ENCODE peak calls at places on chromosomes 16 and 17, in eight cellular contexts. T is tibial nerve, H is transverse colon, P is ovary, L is uterus, I is right lobe of liver, S is adrenal gland, B is esophagus muscularis mucosa. R is an unnamed sample.

GRCh38 chr17:35433075-35433894 is 985 bp upstream of the SLFN12 start:
- DNase-seq in T (no peak), H (peak; percentile 62), P (peak; percentile 62), L (peak; percentile 78), I (no peak), S (peak; percentile 92), B (no peak), R (peak; percentile 84)

GRCh38 chr17:13114601-13115024 is 96.8 kb upstream of the ELAC2 start:
- DNase-seq in T (no peak), H (no peak), P (peak; percentile 46), L (no peak), I (no peak), S (peak; percentile 21), B (no peak), R (no peak)

GRCh38 chr17:80826955-80827645 is 164.5 kb upstream of the CHMP6 start:
- DNase-seq in T (peak; percentile 26), H (no peak), P (peak; percentile 38), L (peak; percentile 45), I (peak; percentile 56), S (peak; percentile 93), B (no peak), R (peak; percentile 95)

GRCh38 chr16:72848759-72849664 is 198.9 kb downstream of the ZFHX3 start:
- DNase-seq in T (peak; percentile 81), H (peak; percentile 85), P (peak; percentile 90), L (peak; percentile 89), I (peak; percentile 91), S (peak; percentile 97), B (peak; percentile 96), R (peak; percentile 95)

GRCh38 chr16:67543036-67543435 is 14.4 kb downstream of the RIPOR1 start:
- DNase-seq in T (no peak), H (peak; percentile 6), P (peak; percentile 29), L (no peak), I (peak; percentile 52), S (no peak), B (no peak), R (no peak)

GRCh38 chr17:72250206-72250605 is 129.4 kb downstream of the SOX9 start:
- DNase-seq in T (no peak), H (no peak), P (no peak), L (no peak), I (no peak), S (no peak), B (no peak), R (no peak)

GRCh38 chr16:3118204-3118790 is 5.9 kb downstream of the ZNF205 start:
- DNase-seq in T (no peak), H (no peak), P (no peak), L (no peak), I (no peak), S (no peak), B (no peak), R (no peak)

GRCh38 chr16:180101-180920 is at the start of gene HBQ1:
- DNase-seq in T (no peak), H (no peak), P (peak; percentile 65), L (no peak), I (no peak), S (no peak), B (no peak), R (no peak)

GRCh38 chr17:39846205-39846604 is 17.9 kb downstream of the IKZF3 start:
- DNase-seq in T (no peak), H (no peak), P (no peak), L (no peak), I (no peak), S (no peak), B (no peak), R (no peak)

GRCh38 chr17:39845052-39845976 is 18.8 kb downstream of the IKZF3 start:
- DNase-seq in T (no peak), H (no peak), P (no peak), L (no peak), I (no peak), S (no peak), B (no peak), R (no peak)

GRCh38 chr17:39838784-39839183 is 25.3 kb downstream of the IKZF3 start:
- DNase-seq in T (no peak), H (no peak), P (no peak), L (no peak), I (no peak), S (no peak), B (no peak), R (no peak)

GRCh38 chr17:39838057-39838456 is 26.1 kb downstream of the IKZF3 start:
- DNase-seq in T (no peak), H (no peak), P (no peak), L (no peak), I (no peak), S (no peak), B (no peak), R (no peak)

GRCh38 chr17:39841202-39841601 is 22.9 kb downstream of the IKZF3 start:
- DNase-seq in T (no peak), H (no peak), P (no peak), L (no peak), I (no peak), S (no peak), B (no peak), R (no peak)
- TF ChIP-seq CTCF in T (no peak), H (no peak), P (no peak), L (no peak), I (no peak), S (no peak), B (no peak), R (no peak)

DNA sequence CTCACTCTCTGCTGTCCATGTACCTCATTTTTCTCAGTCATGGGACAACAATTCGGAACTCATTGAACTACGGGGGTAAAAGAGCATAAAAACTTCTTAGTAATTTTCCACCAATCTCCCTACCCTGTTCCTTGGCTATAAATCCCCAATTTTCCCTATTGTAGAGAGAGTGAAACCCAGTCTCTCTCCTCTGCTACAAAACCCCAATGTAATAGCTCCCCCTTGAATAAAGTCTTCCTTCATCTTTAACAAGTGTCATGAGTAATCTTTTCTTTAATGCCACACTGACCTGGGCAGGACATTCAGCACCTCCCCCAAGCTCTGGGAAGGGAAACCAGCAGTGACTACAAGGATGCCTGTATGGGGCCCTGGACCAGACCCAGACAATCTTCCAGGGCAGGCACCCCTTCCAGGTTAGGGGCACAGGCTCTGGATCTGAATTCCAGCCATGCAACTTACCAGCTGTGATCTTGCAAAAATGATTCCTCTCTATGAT is 10.2 kb upstream of the EIF1 start:
- DNase-seq in T (no peak), H (no peak), P (no peak), L (no peak), I (no peak), S (no peak), B (no peak), R (no peak)
- TF ChIP-seq POLR2A in T (no peak), H (no peak), P (no peak), L (no peak), I (peak; percentile 53), S (no peak), B (no peak), R (no peak)

GRCh38 chr17:82269138-82269881 is 4.2 kb downstream of the CSNK1D start:
- DNase-seq in T (no peak), H (peak; percentile 64), P (no peak), L (no peak), I (no peak), S (no peak), B (no peak), R (no peak)
- H3K4me3 ChIP-seq in T (no peak overlapping the region), H (no peak overlapping the region), P (no peak overlapping the region), L (no peak overlapping the region), I (no peak overlapping the region), S (no peak overlapping the region), B (no peak overlapping the region), R (no peak overlapping the region)

GRCh38 chr17:44385287-44386181 is 3.9 kb downstream of the ITGA2B start:
- DNase-seq in T (peak; percentile 62), H (peak; percentile 84), P (peak; percentile 93), L (peak; percentile 89), I (peak; percentile 76), S (peak; percentile 83), B (peak; percentile 96), R (peak; percentile 52)
- TF ChIP-seq CTCF in T (peak; percentile 27), H (no peak), P (no peak), L (peak; percentile 0), I (no peak), S (no peak), B (no peak), R (no peak)

DNA sequence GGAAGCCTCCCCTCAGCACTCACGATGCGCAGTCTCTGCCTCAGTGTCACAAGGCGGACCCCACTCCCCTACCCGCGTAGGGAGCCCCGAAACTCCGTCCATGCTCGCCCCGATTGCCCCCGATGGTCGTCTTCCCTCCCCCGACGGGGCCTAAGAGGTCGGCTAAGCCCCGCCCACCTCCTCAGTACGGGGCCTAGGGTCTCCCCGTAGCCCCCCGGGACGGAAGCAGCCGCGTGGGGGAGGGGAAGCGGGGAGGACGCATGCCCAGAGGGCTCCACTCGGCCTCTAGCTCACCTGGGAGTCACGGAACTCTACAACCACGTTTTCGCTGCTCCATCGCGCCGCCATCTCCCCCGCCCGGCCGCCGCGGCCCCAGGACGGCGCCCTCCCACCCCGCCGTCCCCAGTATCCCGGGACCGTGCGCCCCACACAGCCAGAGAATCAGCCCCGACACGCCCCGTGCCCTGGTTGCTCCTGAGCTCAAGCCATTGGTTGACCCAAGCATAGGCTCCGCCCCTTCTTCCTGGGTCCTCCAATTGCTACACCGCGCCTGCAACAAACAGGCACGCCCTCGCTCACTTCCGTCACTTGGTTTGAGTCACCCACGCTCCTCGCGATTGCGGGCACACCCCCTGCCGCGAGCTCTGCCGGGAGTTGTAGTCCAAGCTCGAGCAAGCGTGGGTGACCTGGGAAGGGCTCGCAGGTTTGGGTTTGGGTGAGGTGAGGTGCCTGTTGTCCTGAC is at the start of gene WDR59:
- DNase-seq in T (peak; percentile 99), H (peak; percentile 100), P (peak; percentile 98), L (peak; percentile 99), I (peak; percentile 99), S (peak; percentile 100), B (peak; percentile 100), R (peak; percentile 100)
- TF ChIP-seq POLR2A in T (peak; percentile 66), H (peak; percentile 70), P (peak; percentile 24), L (peak; percentile 22), I (peak; percentile 80), S (peak; percentile 63), B (no peak), R (no peak)

GRCh38 chr17:77736207-77736600 is 222.3 kb upstream of the TNRC6C start:
- DNase-seq in T (no peak), H (no peak), P (no peak), L (peak; percentile 63), I (no peak), S (no peak), B (peak; percentile 82), R (peak; percentile 77)
- H3K4me3 ChIP-seq in T (no peak overlapping the region), H (no peak overlapping the region), P (no peak overlapping the region), L (peak overlapping the region; percentile 12), I (no peak overlapping the region), S (no peak overlapping the region), B (peak overlapping the region; percentile 31), R (no peak overlapping the region)

GRCh38 chr17:54867634-54868033 is 33.0 kb upstream of the TOM1L1 start:
- DNase-seq in T (no peak), H (no peak), P (no peak), L (no peak), I (no peak), S (no peak), B (peak; percentile 81), R (no peak)
- TF ChIP-seq CTCF in T (no peak), H (no peak), P (no peak), L (no peak), I (no peak), S (no peak), B (no peak), R (no peak)

R was measured in lower leg skin.